ENCODE peak calls at places on chromosomes 11 and 22, in eight cellular contexts. R is left lung; Q is cardiac muscle cell; A is stimulated activated naive CD4-positive, alpha-beta T cell; J is EL; C is activated CD4-positive, alpha-beta T cell treated with anti-CD3 and anti-CD28 coated beads for 48 hours; U is cardiac fibroblast; Z is NCI-H1105 treated with DMSO at 0.1 percent for 48 hours. D is an unnamed sample.

GRCh38 chr11:71454470-71455113 is 1.6 kb downstream of the NADSYN1 start:
- DNase-seq in Z (no peak), C (no peak), R (no peak), A (peak; percentile 7), J (no peak), U (no peak), Q (no peak), D (no peak)

GRCh38 chr22:46801331-46801811 is 38.9 kb downstream of the TBC1D22A start:
- DNase-seq in Z (no peak), C (no peak), J (no peak), U (no peak), A (no peak), R (peak; percentile 70), Q (no peak), D (no peak)

GRCh38 chr11:94968334-94968958 is 4.9 kb downstream of the CWC15 start:
- DNase-seq in C (no peak), J (peak; percentile 52), Q (peak; percentile 62), A (no peak), U (peak; percentile 70), Z (peak; percentile 34), R (no peak), D (no peak)

GRCh38 chr11:125404136-125404810 is 91.8 kb downstream of the FEZ1 start:
- DNase-seq in U (peak; percentile 5), Z (no peak), Q (no peak), J (no peak), C (no peak), R (no peak), A (no peak), D (no peak)

GRCh38 chr11:114183041-114183511 is 113.1 kb upstream of the NNMT start:
- DNase-seq in Q (no peak), R (no peak), A (no peak), C (peak; percentile 65), Z (no peak), J (no peak), U (no peak), D (peak; percentile 55)

GRCh38 chr11:2911088-2912037 is 17.9 kb downstream of the PHLDA2 start:
- DNase-seq in A (no peak), C (no peak), Z (no peak), R (no peak), J (no peak), U (no peak), Q (no peak), D (no peak)

GRCh38 chr11:128343870-128344269 is 243.5 kb downstream of the ETS1 start:
- DNase-seq in J (no peak), R (no peak), U (no peak), A (no peak), Q (no peak), Z (no peak), C (peak; percentile 51), D (no peak)

GRCh38 chr11:121300313-121300971 is 7.9 kb downstream of the SC5D start:
- DNase-seq in Q (peak; percentile 3), C (no peak), A (no peak), U (peak; percentile 42), R (no peak), Z (peak; percentile 73), J (no peak), D (no peak)

GRCh38 chr11:69844396-69844795 is 25.2 kb upstream of the FGF3 start:
- DNase-seq in U (no peak), C (no peak), A (no peak), Q (no peak), J (no peak), Z (no peak), R (no peak), D (no peak)

GRCh38 chr11:44889266-44889665 is 61.4 kb downstream of the TP53I11 start:
- DNase-seq in U (no peak), C (no peak), Z (no peak), Q (no peak), J (peak; percentile 73), A (no peak), R (no peak), D (no peak)

GRCh38 chr22:49586244-49586748 is 241.4 kb downstream of the BRD1 start:
- DNase-seq in R (no peak), J (no peak), A (no peak), Z (no peak), Q (no peak), U (no peak), C (no peak), D (no peak)

GRCh38 chr11:67276821-67277230 is 10.6 kb downstream of the GRK2 start:
- DNase-seq in R (peak; percentile 87), J (peak; percentile 32), A (peak; percentile 43), Q (peak; percentile 52), C (peak; percentile 69), U (peak; percentile 49), Z (no peak), D (peak; percentile 81)

GRCh38 chr11:111063711-111064110 is 181.8 kb upstream of the POU2AF2 start:
- DNase-seq in U (peak; percentile 21), Q (peak; percentile 21), A (no peak), R (no peak), J (peak; percentile 48), C (no peak), Z (peak; percentile 81), D (no peak)

GRCh38 chr11:130131957-130132850 is 27.4 kb upstream of the ST14 start:
- DNase-seq in R (no peak), C (peak; percentile 54), Q (peak; percentile 79), U (peak; percentile 80), J (peak; percentile 62), Z (peak; percentile 78), A (peak; percentile 7), D (peak; percentile 33)

GRCh38 chr11:108160970-108161566 is 39.7 kb downstream of the ACAT1 start:
- DNase-seq in J (no peak), R (no peak), U (no peak), C (no peak), Z (no peak), Q (no peak), A (no peak), D (no peak)

GRCh38 chr11:86722041-86722440 is 49.6 kb upstream of the ME3 start:
- DNase-seq in J (peak; percentile 63), R (no peak), A (no peak), Z (no peak), U (peak; percentile 71), C (no peak), Q (peak; percentile 74), D (no peak)

GRCh38 chr11:119807841-119808240 is 78.8 kb upstream of the NECTIN1 start:
- DNase-seq in Q (no peak), A (no peak), U (no peak), R (no peak), Z (no peak), J (no peak), C (no peak), D (no peak)

GRCh38 chr22:30969532-30970355 is 679 bp downstream of the TUG1 start:
- DNase-seq in U (peak; percentile 63), J (peak; percentile 49), Z (no peak), R (no peak), Q (peak; percentile 64), A (no peak), C (peak; percentile 51), D (peak; percentile 45)

GRCh38 chr11:56887940-56888339 is 100.8 kb upstream of the OR5AK2 start:
- DNase-seq in J (no peak), Q (no peak), U (no peak), A (no peak), R (no peak), Z (no peak), C (no peak), D (no peak)

GRCh38 chr11:121452609-121453150 is at the start of gene SORL1-AS1:
- DNase-seq in U (no peak), A (peak; percentile 75), C (peak; percentile 64), R (no peak), Z (peak; percentile 77), J (no peak), Q (no peak), D (peak; percentile 59)

GRCh38 chr22:31143537-31143936 is 3.2 kb upstream of the PLA2G3 start:
- DNase-seq in Q (no peak), C (no peak), U (no peak), A (no peak), R (no peak), J (no peak), Z (no peak), D (no peak)

GRCh38 chr11:328012-328411 is 7.4 kb upstream of the IFITM3 start:
- DNase-seq in C (no peak), A (no peak), Q (no peak), U (no peak), R (peak; percentile 43), Z (no peak), J (no peak), D (no peak)

GRCh38 chr11:16612801-16613400 is 125.5 kb upstream of the C11orf58 start:
- DNase-seq in J (peak; percentile 43), Z (peak; percentile 86), C (no peak), U (no peak), A (no peak), Q (no peak), R (no peak), D (no peak)

GRCh38 chr11:67301951-67302516 is 1.3 kb upstream of the SSH3 start:
- DNase-seq in J (no peak), C (peak; percentile 3), U (peak; percentile 43), A (no peak), Q (peak; percentile 57), Z (peak; percentile 42), R (peak; percentile 86), D (no peak)

GRCh38 chr11:8698917-8699441 is 16.4 kb downstream of the RPL27A start:
- DNase-seq in A (no peak), Z (no peak), Q (no peak), J (no peak), C (no peak), U (no peak), R (no peak), D (no peak)

GRCh38 chr22:48670317-48670716 is 1157.4 kb downstream of the BRD1 start:
- DNase-seq in Q (no peak), R (peak; percentile 58), A (no peak), C (no peak), Z (no peak), U (no peak), J (no peak), D (no peak)

GRCh38 chr11:67503119-67504022 is 1.8 kb downstream of the PITPNM1 start:
- DNase-seq in A (no peak), Z (no peak), R (peak; percentile 69), Q (no peak), U (no peak), C (no peak), J (no peak), D (no peak)

GRCh38 chr11:72939031-72939430 is 124.8 kb downstream of the ATG16L2 start:
- DNase-seq in A (no peak), U (no peak), Z (no peak), Q (no peak), R (no peak), J (no peak), C (no peak), D (no peak)

GRCh38 chr22:50268655-50269113 is 1.5 kb downstream of the MAPK11 start:
- DNase-seq in U (peak; percentile 37), A (no peak), J (no peak), Z (peak; percentile 58), C (no peak), Q (peak; percentile 38), R (no peak), D (no peak)

GRCh38 chr22:49593509-49593908 is 234.2 kb downstream of the BRD1 start:
- DNase-seq in Q (no peak), U (no peak), R (no peak), J (no peak), A (no peak), Z (no peak), C (no peak), D (no peak)

GRCh38 chr11:131658414-131658813 is 288.0 kb downstream of the NTM start:
- DNase-seq in Q (no peak), Z (no peak), U (no peak), R (no peak), A (no peak), J (no peak), C (no peak), D (no peak)

GRCh38 chr11:78730267-78730824 is 155.7 kb upstream of the NARS2 start:
- DNase-seq in A (no peak), U (no peak), C (no peak), R (no peak), J (no peak), Q (no peak), Z (no peak), D (no peak)

GRCh38 chr11:76806131-76806530 is 23.0 kb downstream of the TSKU start:
- DNase-seq in C (no peak), J (no peak), A (no peak), U (no peak), Z (no peak), Q (no peak), R (no peak), D (no peak)

GRCh38 chr22:49738566-49738965 is 89.1 kb downstream of the BRD1 start:
- DNase-seq in J (no peak), R (peak; percentile 28), U (no peak), C (no peak), A (no peak), Q (no peak), Z (no peak), D (no peak)